ENCODE peak calls at places on chromosomes 6 and 20, in ten cellular contexts. One of them, this sample, is unnamed.

GRCh38 chr20:54649511-54649962 is 174.1 kb downstream of the DOK5 start:
- DNase-seq in CD4-positive, alpha-beta memory T cell: peak
- DNase-seq in Ammon's horn: peak
- DNase-seq in activated naive CD4-positive, alpha-beta T cell treated with anti-CD3 and anti-CD28 coated beads, Interleukin-2, amount 10 ng/mL, durations not matched to agents 7 days and 5 days: peak
- DNase-seq in H1: peak
- DNase-seq in NAMALWA: peak
- DNase-seq in skeletal muscle cell: peak
- DNase-seq in iris pigment epithelial cell: peak
- DNase-seq in RKO: peak
- DNase-seq in retina: peak
- DNase-seq in this sample: peak

GRCh38 chr6:376823-377571 is 14.6 kb upstream of the IRF4 start:
- DNase-seq in RKO: no peak
- DNase-seq in CD4-positive, alpha-beta memory T cell: no peak
- DNase-seq in iris pigment epithelial cell: no peak
- DNase-seq in NAMALWA: no peak
- DNase-seq in Ammon's horn: no peak
- DNase-seq in activated naive CD4-positive, alpha-beta T cell treated with anti-CD3 and anti-CD28 coated beads, Interleukin-2, amount 10 ng/mL, durations not matched to agents 7 days and 5 days: no peak
- DNase-seq in H1: no peak
- DNase-seq in skeletal muscle cell: no peak
- DNase-seq in retina: no peak
- DNase-seq in this sample: no peak

GRCh38 chr20:58697201-58697866 is 4.7 kb downstream of the NPEPL1 start:
- DNase-seq in H1: no peak
- DNase-seq in Ammon's horn: peak
- DNase-seq in RKO: no peak
- DNase-seq in iris pigment epithelial cell: no peak
- DNase-seq in activated naive CD4-positive, alpha-beta T cell treated with anti-CD3 and anti-CD28 coated beads, Interleukin-2, amount 10 ng/mL, durations not matched to agents 7 days and 5 days: peak
- DNase-seq in NAMALWA: no peak
- DNase-seq in skeletal muscle cell: no peak
- DNase-seq in retina: no peak
- DNase-seq in CD4-positive, alpha-beta memory T cell: no peak
- DNase-seq in this sample: no peak

GRCh38 chr6:20965276-20965675 is 431.0 kb downstream of the CDKAL1 start:
- DNase-seq in skeletal muscle cell: no peak
- DNase-seq in NAMALWA: no peak
- DNase-seq in activated naive CD4-positive, alpha-beta T cell treated with anti-CD3 and anti-CD28 coated beads, Interleukin-2, amount 10 ng/mL, durations not matched to agents 7 days and 5 days: no peak
- DNase-seq in H1: no peak
- DNase-seq in RKO: no peak
- DNase-seq in retina: no peak
- DNase-seq in CD4-positive, alpha-beta memory T cell: no peak
- DNase-seq in iris pigment epithelial cell: no peak
- DNase-seq in Ammon's horn: no peak
- DNase-seq in this sample: no peak

GRCh38 chr6:138426500-138427123 is 22.6 kb downstream of the HEBP2 start:
- DNase-seq in iris pigment epithelial cell: no peak
- DNase-seq in retina: no peak
- DNase-seq in CD4-positive, alpha-beta memory T cell: no peak
- DNase-seq in Ammon's horn: no peak
- DNase-seq in RKO: no peak
- DNase-seq in activated naive CD4-positive, alpha-beta T cell treated with anti-CD3 and anti-CD28 coated beads, Interleukin-2, amount 10 ng/mL, durations not matched to agents 7 days and 5 days: no peak
- DNase-seq in skeletal muscle cell: no peak
- DNase-seq in H1: no peak
- DNase-seq in NAMALWA: no peak
- DNase-seq in this sample: no peak

GRCh38 chr6:25253371-25253770 is 25.8 kb upstream of the CARMIL1 start:
- DNase-seq in retina: no peak
- DNase-seq in CD4-positive, alpha-beta memory T cell: no peak
- DNase-seq in skeletal muscle cell: no peak
- DNase-seq in H1: no peak
- DNase-seq in RKO: no peak
- DNase-seq in NAMALWA: no peak
- DNase-seq in activated naive CD4-positive, alpha-beta T cell treated with anti-CD3 and anti-CD28 coated beads, Interleukin-2, amount 10 ng/mL, durations not matched to agents 7 days and 5 days: no peak
- DNase-seq in Ammon's horn: no peak
- DNase-seq in iris pigment epithelial cell: no peak
- DNase-seq in this sample: no peak

GRCh38 chr6:95519228-95520037 is 57.9 kb upstream of the MANEA start:
- DNase-seq in activated naive CD4-positive, alpha-beta T cell treated with anti-CD3 and anti-CD28 coated beads, Interleukin-2, amount 10 ng/mL, durations not matched to agents 7 days and 5 days: no peak
- DNase-seq in iris pigment epithelial cell: no peak
- DNase-seq in H1: no peak
- DNase-seq in Ammon's horn: no peak
- DNase-seq in RKO: no peak
- DNase-seq in CD4-positive, alpha-beta memory T cell: no peak
- DNase-seq in skeletal muscle cell: no peak
- DNase-seq in retina: no peak
- DNase-seq in NAMALWA: no peak
- DNase-seq in this sample: no peak

GRCh38 chr6:44247338-44248302 is 719 bp downstream of the HSP90AB1 start:
- DNase-seq in iris pigment epithelial cell: peak
- DNase-seq in RKO: peak
- DNase-seq in skeletal muscle cell: no peak
- DNase-seq in H1: no peak
- DNase-seq in Ammon's horn: peak
- DNase-seq in retina: peak
- DNase-seq in activated naive CD4-positive, alpha-beta T cell treated with anti-CD3 and anti-CD28 coated beads, Interleukin-2, amount 10 ng/mL, durations not matched to agents 7 days and 5 days: peak
- DNase-seq in CD4-positive, alpha-beta memory T cell: peak
- DNase-seq in NAMALWA: peak
- DNase-seq in this sample: peak

GRCh38 chr6:133559926-133560325 is 318.8 kb downstream of the EYA4 start:
- DNase-seq in skeletal muscle cell: no peak
- DNase-seq in iris pigment epithelial cell: no peak
- DNase-seq in CD4-positive, alpha-beta memory T cell: no peak
- DNase-seq in H1: no peak
- DNase-seq in RKO: no peak
- DNase-seq in NAMALWA: no peak
- DNase-seq in Ammon's horn: no peak
- DNase-seq in retina: no peak
- DNase-seq in activated naive CD4-positive, alpha-beta T cell treated with anti-CD3 and anti-CD28 coated beads, Interleukin-2, amount 10 ng/mL, durations not matched to agents 7 days and 5 days: no peak
- DNase-seq in this sample: no peak

GRCh38 chr20:20437314-20437713 is 69.4 kb downstream of the INSM1 start:
- DNase-seq in activated naive CD4-positive, alpha-beta T cell treated with anti-CD3 and anti-CD28 coated beads, Interleukin-2, amount 10 ng/mL, durations not matched to agents 7 days and 5 days: no peak
- DNase-seq in H1: no peak
- DNase-seq in skeletal muscle cell: no peak
- DNase-seq in CD4-positive, alpha-beta memory T cell: no peak
- DNase-seq in retina: no peak
- DNase-seq in iris pigment epithelial cell: no peak
- DNase-seq in Ammon's horn: no peak
- DNase-seq in RKO: no peak
- DNase-seq in NAMALWA: no peak
- DNase-seq in this sample: no peak

GRCh38 chr6:92700411-92700810 is 718.9 kb downstream of the EPHA7 start:
- DNase-seq in RKO: no peak
- DNase-seq in activated naive CD4-positive, alpha-beta T cell treated with anti-CD3 and anti-CD28 coated beads, Interleukin-2, amount 10 ng/mL, durations not matched to agents 7 days and 5 days: no peak
- DNase-seq in NAMALWA: no peak
- DNase-seq in Ammon's horn: no peak
- DNase-seq in H1: no peak
- DNase-seq in iris pigment epithelial cell: no peak
- DNase-seq in CD4-positive, alpha-beta memory T cell: no peak
- DNase-seq in skeletal muscle cell: no peak
- DNase-seq in retina: no peak
- DNase-seq in this sample: no peak

GRCh38 chr20:18001131-18001921 is 32.5 kb downstream of the MGME1 start:
- DNase-seq in skeletal muscle cell: peak
- DNase-seq in retina: no peak
- DNase-seq in RKO: peak
- DNase-seq in Ammon's horn: peak
- DNase-seq in NAMALWA: no peak
- DNase-seq in iris pigment epithelial cell: peak
- DNase-seq in CD4-positive, alpha-beta memory T cell: no peak
- DNase-seq in H1: no peak
- DNase-seq in activated naive CD4-positive, alpha-beta T cell treated with anti-CD3 and anti-CD28 coated beads, Interleukin-2, amount 10 ng/mL, durations not matched to agents 7 days and 5 days: no peak
- DNase-seq in this sample: peak

GRCh38 chr6:72111611-72112010 is 225.3 kb downstream of the RIMS1 start:
- DNase-seq in RKO: no peak
- DNase-seq in H1: no peak
- DNase-seq in CD4-positive, alpha-beta memory T cell: no peak
- DNase-seq in iris pigment epithelial cell: no peak
- DNase-seq in skeletal muscle cell: no peak
- DNase-seq in activated naive CD4-positive, alpha-beta T cell treated with anti-CD3 and anti-CD28 coated beads, Interleukin-2, amount 10 ng/mL, durations not matched to agents 7 days and 5 days: no peak
- DNase-seq in retina: no peak
- DNase-seq in NAMALWA: no peak
- DNase-seq in Ammon's horn: no peak
- DNase-seq in this sample: no peak